ENCODE peak calls at places on chromosome 15, in ten cellular contexts. One of them, this sample, is unnamed.

GRCh38 chr15:62209322-62209721 is 44.2 kb upstream of the C2CD4B start:
- DNase-seq in thoracic aorta: no peak
- DNase-seq in GM23248: no peak
- DNase-seq in CD4-positive, alpha-beta memory T cell: no peak
- DNase-seq in mesendoderm: peak; percentile 50
- DNase-seq in iPS DF 6.9: no peak
- DNase-seq in heart left ventricle: no peak
- DNase-seq in PC-3: no peak
- DNase-seq in HCT116: no peak
- DNase-seq in adrenal gland: no peak
- DNase-seq in this sample: no peak

GRCh38 chr15:101031203-101031602 is 112.0 kb downstream of the LRRK1 start:
- DNase-seq in thoracic aorta: no peak
- DNase-seq in GM23248: no peak
- DNase-seq in CD4-positive, alpha-beta memory T cell: no peak
- DNase-seq in mesendoderm: no peak
- DNase-seq in iPS DF 6.9: no peak
- DNase-seq in heart left ventricle: peak; percentile 3
- DNase-seq in PC-3: peak; percentile 24
- DNase-seq in HCT116: no peak
- DNase-seq in adrenal gland: no peak
- DNase-seq in this sample: no peak

GRCh38 chr15:42503822-42504221 is 8.4 kb downstream of the SNAP23 start:
- DNase-seq in thoracic aorta: no peak
- DNase-seq in GM23248: no peak
- DNase-seq in CD4-positive, alpha-beta memory T cell: no peak
- DNase-seq in mesendoderm: no peak
- DNase-seq in iPS DF 6.9: no peak
- DNase-seq in heart left ventricle: no peak
- DNase-seq in PC-3: no peak
- DNase-seq in HCT116: no peak
- DNase-seq in adrenal gland: no peak
- DNase-seq in this sample: no peak

GRCh38 chr15:89964555-89964954 is 36.6 kb upstream of the ZNF710 start:
- DNase-seq in thoracic aorta: no peak
- DNase-seq in GM23248: no peak
- DNase-seq in CD4-positive, alpha-beta memory T cell: no peak
- DNase-seq in mesendoderm: no peak
- DNase-seq in iPS DF 6.9: no peak
- DNase-seq in heart left ventricle: no peak
- DNase-seq in PC-3: no peak
- DNase-seq in HCT116: no peak
- DNase-seq in adrenal gland: peak; percentile 39
- DNase-seq in this sample: no peak

GRCh38 chr15:75349851-75350588 is 3.2 kb downstream of the NEIL1 start:
- DNase-seq in thoracic aorta: no peak
- DNase-seq in GM23248: no peak
- DNase-seq in CD4-positive, alpha-beta memory T cell: peak; percentile 92
- DNase-seq in mesendoderm: no peak
- DNase-seq in iPS DF 6.9: no peak
- DNase-seq in heart left ventricle: no peak
- DNase-seq in PC-3: no peak
- DNase-seq in HCT116: no peak
- DNase-seq in adrenal gland: no peak
- DNase-seq in this sample: peak; percentile 89

GRCh38 chr15:57003418-57003817 is 85.0 kb downstream of the TCF12 start:
- DNase-seq in thoracic aorta: no peak
- DNase-seq in GM23248: peak; percentile 90
- DNase-seq in CD4-positive, alpha-beta memory T cell: no peak
- DNase-seq in mesendoderm: no peak
- DNase-seq in iPS DF 6.9: no peak
- DNase-seq in heart left ventricle: no peak
- DNase-seq in PC-3: peak; percentile 72
- DNase-seq in HCT116: no peak
- DNase-seq in adrenal gland: no peak
- DNase-seq in this sample: no peak

GRCh38 chr15:35290301-35290721 is 205.2 kb upstream of the NANOGP8 start:
- DNase-seq in thoracic aorta: no peak
- DNase-seq in GM23248: no peak
- DNase-seq in CD4-positive, alpha-beta memory T cell: no peak
- DNase-seq in mesendoderm: no peak
- DNase-seq in iPS DF 6.9: no peak
- DNase-seq in heart left ventricle: no peak
- DNase-seq in PC-3: no peak
- DNase-seq in HCT116: no peak
- DNase-seq in adrenal gland: no peak
- DNase-seq in this sample: no peak

GRCh38 chr15:57909388-57909787 is 156.1 kb downstream of the ALDH1A2 start:
- DNase-seq in thoracic aorta: no peak
- DNase-seq in GM23248: no peak
- DNase-seq in CD4-positive, alpha-beta memory T cell: no peak
- DNase-seq in mesendoderm: no peak
- DNase-seq in iPS DF 6.9: no peak
- DNase-seq in heart left ventricle: no peak
- DNase-seq in PC-3: no peak
- DNase-seq in HCT116: no peak
- DNase-seq in adrenal gland: no peak
- DNase-seq in this sample: no peak

GRCh38 chr15:89341316-89342005 is 6.8 kb upstream of the POLG start:
- DNase-seq in thoracic aorta: no peak
- DNase-seq in GM23248: no peak
- DNase-seq in CD4-positive, alpha-beta memory T cell: no peak
- DNase-seq in mesendoderm: no peak
- DNase-seq in iPS DF 6.9: no peak
- DNase-seq in heart left ventricle: no peak
- DNase-seq in PC-3: peak; percentile 35
- DNase-seq in HCT116: no peak
- DNase-seq in adrenal gland: no peak
- DNase-seq in this sample: no peak

GRCh38 chr15:40439461-40440299 is 1.1 kb upstream of the BAHD1 start:
- DNase-seq in thoracic aorta: no peak
- DNase-seq in GM23248: peak; percentile 80
- DNase-seq in CD4-positive, alpha-beta memory T cell: peak; percentile 19
- DNase-seq in mesendoderm: peak; percentile 95
- DNase-seq in iPS DF 6.9: no peak
- DNase-seq in heart left ventricle: no peak
- DNase-seq in PC-3: peak; percentile 45
- DNase-seq in HCT116: no peak
- DNase-seq in adrenal gland: peak; percentile 71
- DNase-seq in this sample: no peak

GRCh38 chr15:24954783-24955548 is at the start of the genes SNRPN and SNURF:
- DNase-seq in thoracic aorta: peak; percentile 3
- DNase-seq in GM23248: peak; percentile 90
- DNase-seq in CD4-positive, alpha-beta memory T cell: peak; percentile 62
- DNase-seq in mesendoderm: peak; percentile 83
- DNase-seq in iPS DF 6.9: peak; percentile 52
- DNase-seq in heart left ventricle: peak; percentile 74
- DNase-seq in PC-3: peak; percentile 57
- DNase-seq in HCT116: no peak
- DNase-seq in adrenal gland: peak; percentile 78
- DNase-seq in this sample: peak; percentile 44

GRCh38 chr15:38589502-38589901 is 24.9 kb upstream of the RASGRP1 start:
- DNase-seq in thoracic aorta: no peak
- DNase-seq in GM23248: peak; percentile 92
- DNase-seq in CD4-positive, alpha-beta memory T cell: no peak
- DNase-seq in mesendoderm: peak; percentile 42
- DNase-seq in iPS DF 6.9: no peak
- DNase-seq in heart left ventricle: no peak
- DNase-seq in PC-3: peak; percentile 76
- DNase-seq in HCT116: no peak
- DNase-seq in adrenal gland: peak; percentile 27
- DNase-seq in this sample: no peak

GRCh38 chr15:80878242-80878866 is 99.2 kb downstream of the CEMIP start:
- DNase-seq in thoracic aorta: no peak
- DNase-seq in GM23248: no peak
- DNase-seq in CD4-positive, alpha-beta memory T cell: no peak
- DNase-seq in mesendoderm: no peak
- DNase-seq in iPS DF 6.9: no peak
- DNase-seq in heart left ventricle: no peak
- DNase-seq in PC-3: no peak
- DNase-seq in HCT116: no peak
- DNase-seq in adrenal gland: no peak
- DNase-seq in this sample: no peak

GRCh38 chr15:78242128-78242527 is 7.8 kb upstream of the ACSBG1 start:
- DNase-seq in thoracic aorta: no peak
- DNase-seq in GM23248: peak; percentile 35
- DNase-seq in CD4-positive, alpha-beta memory T cell: no peak
- DNase-seq in mesendoderm: peak; percentile 48
- DNase-seq in iPS DF 6.9: no peak
- DNase-seq in heart left ventricle: no peak
- DNase-seq in PC-3: peak; percentile 20
- DNase-seq in HCT116: no peak
- DNase-seq in adrenal gland: no peak
- DNase-seq in this sample: no peak

GRCh38 chr15:22936577-22937472 is 43.3 kb downstream of the CYFIP1 start:
- DNase-seq in thoracic aorta: no peak
- DNase-seq in GM23248: no peak
- DNase-seq in CD4-positive, alpha-beta memory T cell: no peak
- DNase-seq in mesendoderm: no peak
- DNase-seq in iPS DF 6.9: no peak
- DNase-seq in heart left ventricle: no peak
- DNase-seq in PC-3: no peak
- DNase-seq in HCT116: no peak
- DNase-seq in adrenal gland: no peak
- DNase-seq in this sample: no peak

GRCh38 chr15:80556694-80557367 is 138.3 kb upstream of the ABHD17C start:
- DNase-seq in thoracic aorta: no peak
- DNase-seq in GM23248: no peak
- DNase-seq in CD4-positive, alpha-beta memory T cell: no peak
- DNase-seq in mesendoderm: no peak
- DNase-seq in iPS DF 6.9: no peak
- DNase-seq in heart left ventricle: no peak
- DNase-seq in PC-3: no peak
- DNase-seq in HCT116: no peak
- DNase-seq in adrenal gland: no peak
- DNase-seq in this sample: no peak

GRCh38 chr15:86125775-86126174 is 46.1 kb downstream of the AGBL1 start:
- DNase-seq in thoracic aorta: no peak
- DNase-seq in GM23248: no peak
- DNase-seq in CD4-positive, alpha-beta memory T cell: no peak
- DNase-seq in mesendoderm: no peak
- DNase-seq in iPS DF 6.9: no peak
- DNase-seq in heart left ventricle: no peak
- DNase-seq in PC-3: no peak
- DNase-seq in HCT116: no peak
- DNase-seq in adrenal gland: no peak
- DNase-seq in this sample: no peak

DNA sequence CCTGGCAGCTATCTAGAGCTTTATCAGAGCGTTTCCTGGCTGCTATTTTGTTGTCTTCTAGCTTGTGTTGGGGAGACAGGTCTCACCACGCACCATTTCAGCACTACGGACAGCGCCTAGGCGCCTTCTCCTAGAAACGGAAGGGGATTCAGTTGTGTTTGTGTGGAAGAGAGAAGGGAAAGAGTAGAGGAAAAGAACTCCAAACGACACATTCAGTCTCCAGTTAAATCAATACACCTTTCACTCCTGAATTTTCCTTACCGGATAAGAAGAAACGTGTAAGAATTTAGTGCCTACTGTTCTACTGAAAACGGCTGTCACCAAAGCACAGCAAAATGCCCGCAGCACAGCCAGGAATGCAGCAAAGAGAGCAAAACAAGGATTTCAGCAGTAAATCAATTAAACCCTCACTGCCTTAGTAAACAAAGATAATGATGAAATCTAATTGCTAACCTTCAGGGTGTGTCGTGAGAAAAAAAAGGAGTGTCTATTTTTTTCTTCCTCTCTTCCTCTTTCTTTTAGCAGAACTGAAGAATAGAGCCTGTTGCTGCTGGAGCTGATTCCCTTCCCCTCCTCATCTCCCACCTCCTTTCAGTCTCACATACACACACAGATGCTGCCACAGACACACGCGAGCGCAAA is 412 bp upstream of the CTXN2 start:
- DNase-seq in thoracic aorta: peak; percentile 7
- DNase-seq in GM23248: peak; percentile 66
- DNase-seq in CD4-positive, alpha-beta memory T cell: peak; percentile 2
- DNase-seq in mesendoderm: peak; percentile 92
- DNase-seq in iPS DF 6.9: peak; percentile 76
- DNase-seq in heart left ventricle: peak; percentile 45
- DNase-seq in PC-3: peak; percentile 63
- DNase-seq in HCT116: no peak
- DNase-seq in adrenal gland: peak; percentile 82
- DNase-seq in this sample: peak; percentile 52
- H3K4me3 ChIP-seq in thoracic aorta: peak overlapping the region; percentile 2
- H3K4me3 ChIP-seq in GM23248: no peak overlapping the region
- H3K4me3 ChIP-seq in CD4-positive, alpha-beta memory T cell: no peak overlapping the region
- H3K4me3 ChIP-seq in mesendoderm: no peak overlapping the region
- H3K4me3 ChIP-seq in iPS DF 6.9: peak overlapping the region; percentile 36
- H3K4me3 ChIP-seq in heart left ventricle: no peak overlapping the region
- H3K4me3 ChIP-seq in PC-3: no peak overlapping the region
- H3K4me3 ChIP-seq in HCT116: no peak overlapping the region
- H3K4me3 ChIP-seq in adrenal gland: no peak overlapping the region
- H3K4me3 ChIP-seq in this sample: no peak overlapping the region

GRCh38 chr15:70090436-70091291 is 7.1 kb downstream of the TLE3 start:
- DNase-seq in thoracic aorta: no peak
- DNase-seq in GM23248: no peak
- DNase-seq in CD4-positive, alpha-beta memory T cell: no peak
- DNase-seq in mesendoderm: peak; percentile 42
- DNase-seq in iPS DF 6.9: no peak
- DNase-seq in heart left ventricle: no peak
- DNase-seq in PC-3: no peak
- DNase-seq in HCT116: no peak
- DNase-seq in adrenal gland: no peak
- DNase-seq in this sample: no peak
- H3K4me1 ChIP-seq in thoracic aorta: peaks cover 50% of the 10 kb centered on the region
- H3K4me1 ChIP-seq in GM23248: peaks cover 35% of the 10 kb centered on the region
- H3K4me1 ChIP-seq in CD4-positive, alpha-beta memory T cell: peaks cover 91% of the 10 kb centered on the region
- H3K4me1 ChIP-seq in mesendoderm: peaks cover 53% of the 10 kb centered on the region
- H3K4me1 ChIP-seq in iPS DF 6.9: peaks cover 31% of the 10 kb centered on the region
- H3K4me1 ChIP-seq in heart left ventricle: peaks cover 26% of the 10 kb centered on the region
- H3K4me1 ChIP-seq in PC-3: peaks cover 44% of the 10 kb centered on the region
- H3K4me1 ChIP-seq in HCT116: peaks cover 3% of the 10 kb centered on the region
- H3K4me1 ChIP-seq in adrenal gland: peaks cover 47% of the 10 kb centered on the region
- H3K4me1 ChIP-seq in this sample: peaks cover 51% of the 10 kb centered on the region

GRCh38 chr15:34047893-34048775 is 9.1 kb upstream of the AVEN start:
- DNase-seq in thoracic aorta: no peak
- DNase-seq in GM23248: peak; percentile 36
- DNase-seq in CD4-positive, alpha-beta memory T cell: no peak
- DNase-seq in mesendoderm: no peak
- DNase-seq in iPS DF 6.9: no peak
- DNase-seq in heart left ventricle: no peak
- DNase-seq in PC-3: no peak
- DNase-seq in HCT116: no peak
- DNase-seq in adrenal gland: no peak
- DNase-seq in this sample: no peak
- H3K4me3 ChIP-seq in thoracic aorta: no peak overlapping the region
- H3K4me3 ChIP-seq in GM23248: no peak overlapping the region
- H3K4me3 ChIP-seq in CD4-positive, alpha-beta memory T cell: no peak overlapping the region
- H3K4me3 ChIP-seq in mesendoderm: no peak overlapping the region
- H3K4me3 ChIP-seq in iPS DF 6.9: no peak overlapping the region
- H3K4me3 ChIP-seq in heart left ventricle: no peak overlapping the region
- H3K4me3 ChIP-seq in PC-3: peak overlapping the region; percentile 25
- H3K4me3 ChIP-seq in HCT116: no peak overlapping the region
- H3K4me3 ChIP-seq in adrenal gland: no peak overlapping the region
- H3K4me3 ChIP-seq in this sample: no peak overlapping the region

DNA sequence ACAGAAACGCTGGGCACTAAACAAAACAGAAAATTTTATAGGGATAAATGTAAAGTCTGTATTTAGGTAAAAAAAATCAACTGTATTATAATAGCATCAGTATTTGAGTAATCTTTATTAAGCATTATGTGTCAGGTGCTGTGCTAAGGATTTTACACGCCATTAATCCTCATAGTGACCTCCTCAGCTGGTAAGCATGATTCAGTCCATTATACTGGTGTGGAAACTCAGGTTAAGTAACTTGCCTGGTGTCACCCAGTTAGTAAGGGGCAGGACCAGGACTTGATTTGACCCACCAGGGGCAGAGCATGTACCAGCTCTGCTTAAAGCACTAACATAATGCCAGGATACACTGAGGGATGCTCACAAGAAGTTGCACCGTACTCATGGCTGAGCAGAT is 4.8 kb downstream of the MYO5C start:
- DNase-seq in thoracic aorta: no peak
- DNase-seq in GM23248: no peak
- DNase-seq in CD4-positive, alpha-beta memory T cell: no peak
- DNase-seq in mesendoderm: no peak
- DNase-seq in iPS DF 6.9: no peak
- DNase-seq in heart left ventricle: no peak
- DNase-seq in PC-3: no peak
- DNase-seq in HCT116: no peak
- DNase-seq in adrenal gland: no peak
- DNase-seq in this sample: no peak
- H3K4me1 ChIP-seq in thoracic aorta: peaks cover 11% of the 10 kb centered on the region
- H3K4me1 ChIP-seq in GM23248: no peaks in the 10 kb centered on the region
- H3K4me1 ChIP-seq in CD4-positive, alpha-beta memory T cell: peaks cover 7% of the 10 kb centered on the region
- H3K4me1 ChIP-seq in mesendoderm: no peaks in the 10 kb centered on the region
- H3K4me1 ChIP-seq in iPS DF 6.9: peaks cover 6% of the 10 kb centered on the region
- H3K4me1 ChIP-seq in heart left ventricle: no peaks in the 10 kb centered on the region
- H3K4me1 ChIP-seq in PC-3: peaks cover 59% of the 10 kb centered on the region
- H3K4me1 ChIP-seq in HCT116: peaks cover 5% of the 10 kb centered on the region
- H3K4me1 ChIP-seq in adrenal gland: peaks cover 7% of the 10 kb centered on the region
- H3K4me1 ChIP-seq in this sample: no peaks in the 10 kb centered on the region